ENCODE peak calls at places on chromosomes 7 and 10, in six cellular contexts. T, B, I, U, Z and K are unnamed samples.
A peak's percentile ranks its signal among the peaks of the same experiment; 100 is the strongest.

GRCh38 chr7:85829176-85829575 is 642.3 kb upstream of the SEMA3D start:
- DNase-seq in Z (no peak), I (no peak), U (no peak), B (no peak), T (no peak), K (no peak)

GRCh38 chr7:37212051-37212450 is 236.6 kb downstream of the ELMO1 start:
- DNase-seq in Z (no peak), I (peak; percentile 9), B (no peak), U (no peak), T (no peak), K (no peak)

GRCh38 chr10:5460468-5461200 is 38.7 kb downstream of the CALML5 start:
- DNase-seq in B (no peak), Z (no peak), I (no peak), T (no peak), U (no peak), K (no peak)

GRCh38 chr7:28984631-28985030 is 26.5 kb upstream of the TRIL start:
- DNase-seq in B (peak; percentile 11), T (no peak), Z (no peak), I (no peak), U (no peak), K (no peak)

GRCh38 chr10:31142026-31142425 is 110.4 kb upstream of the ZNF438 start:
- DNase-seq in B (no peak), I (no peak), Z (no peak), T (no peak), U (no peak), K (no peak)

GRCh38 chr7:4265056-4265455 is 417.0 kb upstream of the FOXK1 start:
- DNase-seq in B (no peak), U (no peak), Z (no peak), T (no peak), I (no peak), K (no peak)

GRCh38 chr7:19079066-19079465 is 38.4 kb downstream of the TWIST1 start:
- DNase-seq in Z (no peak), T (no peak), B (no peak), I (no peak), U (no peak), K (no peak)

GRCh38 chr7:108340856-108341411 is 115.3 kb downstream of the NRCAM start:
- DNase-seq in U (no peak), B (no peak), T (no peak), I (no peak), Z (peak; percentile 69), K (no peak)

GRCh38 chr7:159119851-159120539 is 24.7 kb downstream of the VIPR2 start:
- DNase-seq in T (no peak), I (no peak), Z (no peak), B (no peak), U (no peak), K (no peak)

GRCh38 chr10:1939016-1939415 is 201.7 kb upstream of the ADARB2 start:
- DNase-seq in B (no peak), I (no peak), T (no peak), Z (no peak), U (no peak), K (no peak)

GRCh38 chr10:8100366-8100765 is 45.9 kb downstream of the GATA3 start:
- DNase-seq in B (no peak), Z (no peak), T (no peak), U (no peak), I (no peak), K (no peak)

GRCh38 chr7:28389504-28390385 is 22.6 kb upstream of the CREB5 start:
- DNase-seq in Z (peak; percentile 29), B (peak; percentile 13), I (no peak), U (no peak), T (no peak), K (peak; percentile 4)

GRCh38 chr7:151876899-151877777 is at the start of gene PRKAG2:
- DNase-seq in B (no peak), T (peak; percentile 68), I (no peak), Z (no peak), U (no peak), K (peak; percentile 68)
- TF ChIP-seq POLR2A in B (no peak), T (no peak), I (no peak), Z (no peak), U (no peak), K (no peak)

DNA sequence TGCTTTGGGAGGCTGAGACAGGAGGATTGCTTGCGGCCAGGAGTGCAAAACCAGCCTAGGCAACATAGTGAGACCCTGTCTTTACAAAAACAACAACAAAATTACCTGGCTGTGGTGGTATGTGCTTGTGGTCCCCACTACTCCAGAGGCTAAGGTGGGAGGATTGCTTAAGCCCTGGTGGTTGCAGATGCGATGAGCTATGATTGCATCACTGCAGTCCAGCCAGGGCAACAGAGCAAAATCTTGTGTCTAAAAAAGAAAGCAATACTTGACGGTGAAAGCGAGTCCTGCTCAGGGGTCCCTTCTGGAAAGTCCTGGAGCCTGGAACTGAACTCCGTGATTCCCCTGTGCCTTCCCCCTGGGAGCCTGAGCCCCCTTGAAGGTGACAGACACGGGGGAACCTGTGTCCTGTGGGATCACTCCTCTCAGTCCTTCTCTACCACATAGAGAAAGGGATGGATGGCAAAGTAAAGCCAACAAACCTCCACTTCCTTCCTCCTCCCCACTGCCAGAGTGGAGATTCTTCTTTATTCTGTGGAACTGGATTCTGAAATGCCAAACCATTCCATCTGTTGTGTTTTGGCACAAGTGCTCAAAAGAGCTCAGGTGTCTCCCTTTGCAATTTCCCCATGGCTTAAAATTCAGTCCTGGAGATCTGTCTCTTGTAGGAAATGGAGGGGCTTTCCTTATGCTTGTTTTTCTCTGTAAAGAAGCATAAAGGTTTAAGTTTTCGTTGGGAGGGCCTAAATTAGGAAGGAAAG is 50.6 kb downstream of the KIAA1217 start:
- DNase-seq in B (no peak), T (no peak), I (no peak), U (no peak), Z (no peak), K (no peak)
- TF ChIP-seq TAF1 in B (no peak), T (no peak), I (no peak), U (no peak), Z (no peak), K (no peak)

GRCh38 chr7:105677803-105678583 is 96.7 kb upstream of the EFCAB10 start:
- DNase-seq in B (no peak), I (peak; percentile 45), Z (no peak), T (no peak), U (no peak), K (no peak)
- TF ChIP-seq POLR2A in B (no peak), I (no peak), Z (no peak), T (no peak), U (no peak), K (no peak)

DNA sequence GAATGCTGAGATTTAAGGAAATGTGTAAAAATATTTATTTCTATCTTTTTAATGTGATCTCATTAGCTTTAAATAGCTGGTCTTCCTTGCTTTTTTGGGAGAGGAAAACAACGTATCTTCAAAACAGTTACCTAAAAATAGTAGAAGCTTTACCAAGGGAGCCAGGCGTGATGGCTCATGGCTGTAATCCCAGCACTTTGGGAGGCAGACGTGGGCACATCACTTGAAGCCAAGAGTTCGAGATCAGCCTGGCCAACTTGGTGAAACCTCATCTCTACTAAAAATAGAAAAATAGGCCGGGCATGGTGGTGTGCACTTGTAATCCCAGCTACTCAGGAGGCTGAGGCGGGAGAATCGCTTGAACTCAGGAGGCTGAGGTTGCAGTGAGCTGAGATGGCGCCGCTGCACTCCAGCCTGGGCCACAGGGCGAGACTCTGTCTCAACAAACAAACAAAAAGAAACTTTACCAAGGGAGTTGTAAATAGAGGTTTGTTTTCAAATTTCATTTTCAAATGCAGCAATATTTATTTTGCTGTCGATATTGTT is 48.4 kb upstream of the ITGB1 start:
- DNase-seq in Z (no peak), B (no peak), I (no peak), T (no peak), U (no peak), K (no peak)
- TF ChIP-seq TAF1 in Z (no peak), B (no peak), I (no peak), T (no peak), U (no peak), K (no peak)

GRCh38 chr10:98446656-98447221 is at the start of gene HPS1:
- DNase-seq in Z (peak; percentile 27), T (peak; percentile 87), I (peak; percentile 42), B (peak; percentile 88), U (no peak), K (peak; percentile 91)
- TF ChIP-seq POLR2A in Z (peak; percentile 74), T (peak; percentile 86), I (peak; percentile 94), B (peak; percentile 78), U (peak; percentile 75), K (peak; percentile 79)

GRCh38 chr10:74282151-74282852 is 131.3 kb downstream of the ADK start:
- DNase-seq in I (no peak), U (no peak), T (no peak), Z (no peak), B (no peak), K (no peak)
- TF ChIP-seq TAF1 in I (no peak), U (no peak), T (no peak), Z (no peak), B (no peak), K (no peak)

DNA sequence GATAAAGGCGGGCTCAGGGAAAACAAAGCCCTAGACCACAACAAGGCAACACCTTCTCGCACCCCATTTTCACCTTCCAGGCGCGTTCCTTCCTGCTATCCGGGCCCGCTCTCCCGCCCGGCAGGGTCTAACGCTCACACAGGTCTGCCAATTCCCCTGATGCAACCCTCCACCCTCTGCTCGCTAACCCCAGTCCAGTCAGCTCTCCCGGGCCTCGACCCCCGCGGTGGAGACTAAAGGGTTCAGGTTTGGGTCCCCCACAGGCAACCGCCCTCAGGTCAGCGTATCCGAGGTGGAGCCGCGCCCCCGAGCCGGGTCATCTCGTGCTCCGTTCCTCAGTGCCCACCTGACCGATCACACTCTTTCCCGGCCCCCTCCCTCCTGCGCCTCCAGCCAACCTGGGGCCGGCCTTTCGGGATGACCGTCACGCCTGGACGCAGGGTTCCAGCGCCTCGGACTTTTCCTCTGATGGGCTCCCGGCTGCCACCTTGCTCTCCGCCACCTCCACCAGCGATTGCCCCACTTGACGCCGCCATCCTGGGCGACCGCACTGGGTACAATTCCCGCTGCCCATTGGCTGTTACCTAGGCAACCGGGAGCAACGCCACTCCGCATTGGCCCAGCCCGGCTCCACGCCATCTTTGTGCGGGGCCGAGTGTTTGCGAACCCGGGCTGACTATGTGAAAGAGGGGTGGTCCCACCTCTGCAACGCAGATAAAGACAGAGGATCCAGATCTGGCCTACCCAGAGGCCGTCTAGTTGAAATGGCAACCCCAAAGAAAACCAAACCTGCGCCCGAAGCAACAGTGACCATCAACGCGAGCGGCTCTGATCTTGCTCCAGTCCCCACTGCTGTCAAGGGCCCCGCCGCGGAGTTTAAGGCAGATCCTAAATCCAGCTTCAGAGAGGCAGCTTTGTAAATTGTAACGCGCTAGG is at the start of gene MORN4:
- DNase-seq in Z (peak; percentile 88), I (peak; percentile 50), T (peak; percentile 88), U (peak; percentile 69), B (peak; percentile 93), K (peak; percentile 88)
- TF ChIP-seq POLR2A in Z (peak; percentile 17), I (peak; percentile 75), T (peak; percentile 51), U (peak; percentile 40), B (peak; percentile 67), K (no peak)